ENCODE peak calls at places on chromosomes 2 and 18, in five cellular contexts. P, C, E, A and G are unnamed samples.

GRCh38 chr2:118772487-118773200 is 74.8 kb downstream of the EN1 start:
- DNase-seq in P (no peak), C (no peak), E (no peak), A (no peak), G (no peak)

GRCh38 chr2:189685540-189686229 is 11.2 kb downstream of the ANKAR start:
- DNase-seq in P (no peak), C (no peak), E (no peak), A (no peak), G (no peak)

GRCh38 chr2:223460774-223461211 is 141.4 kb downstream of the SCG2 start:
- DNase-seq in P (no peak), C (no peak), E (no peak), A (peak), G (no peak)

GRCh38 chr2:104521247-104521646 is 332.7 kb upstream of the POU3F3 start:
- DNase-seq in P (no peak), C (no peak), E (no peak), A (no peak), G (no peak)

GRCh38 chr2:159035790-159036411 is 67.5 kb downstream of the TANC1 start:
- DNase-seq in P (peak), C (no peak), E (no peak), A (peak), G (no peak)

GRCh38 chr2:231601356-231602229 is 8.9 kb downstream of the TEX44 start:
- DNase-seq in P (peak), C (peak), E (peak), A (peak), G (no peak)

GRCh38 chr2:23497536-23497935 is 112.6 kb downstream of the KLHL29 start:
- DNase-seq in P (no peak), C (no peak), E (no peak), A (no peak), G (no peak)

GRCh38 chr2:233438573-233439147 is 84.4 kb downstream of the DGKD start:
- DNase-seq in P (no peak), C (peak), E (peak), A (no peak), G (no peak)

GRCh38 chr2:240886678-240887574 is 9.0 kb downstream of the MAB21L4 start:
- DNase-seq in P (no peak), C (no peak), E (no peak), A (no peak), G (no peak)
- TF ChIP-seq POLR2A in P (no peak), C (no peak), E (no peak), A (no peak), G (no peak)

GRCh38 chr2:218329027-218329825 is 27.4 kb upstream of the CATIP start:
- DNase-seq in P (no peak), C (no peak), E (no peak), A (no peak), G (no peak)

GRCh38 chr2:218328294-218328693 is 28.4 kb upstream of the CATIP start:
- DNase-seq in P (no peak), C (no peak), E (no peak), A (no peak), G (no peak)

GRCh38 chr2:218327451-218327850 is 29.2 kb upstream of the CATIP start:
- DNase-seq in P (no peak), C (no peak), E (no peak), A (no peak), G (no peak)

GRCh38 chr2:218332288-218332687 is 24.4 kb upstream of the CATIP start:
- DNase-seq in P (no peak), C (no peak), E (no peak), A (no peak), G (no peak)

GRCh38 chr2:218329826-218330651 is 26.6 kb upstream of the CATIP start:
- DNase-seq in P (no peak), C (no peak), E (no peak), A (no peak), G (no peak)
- TF ChIP-seq POLR2AphosphoS5 in P (no peak), C (no peak), E (no peak), A (no peak), G (no peak)

DNA sequence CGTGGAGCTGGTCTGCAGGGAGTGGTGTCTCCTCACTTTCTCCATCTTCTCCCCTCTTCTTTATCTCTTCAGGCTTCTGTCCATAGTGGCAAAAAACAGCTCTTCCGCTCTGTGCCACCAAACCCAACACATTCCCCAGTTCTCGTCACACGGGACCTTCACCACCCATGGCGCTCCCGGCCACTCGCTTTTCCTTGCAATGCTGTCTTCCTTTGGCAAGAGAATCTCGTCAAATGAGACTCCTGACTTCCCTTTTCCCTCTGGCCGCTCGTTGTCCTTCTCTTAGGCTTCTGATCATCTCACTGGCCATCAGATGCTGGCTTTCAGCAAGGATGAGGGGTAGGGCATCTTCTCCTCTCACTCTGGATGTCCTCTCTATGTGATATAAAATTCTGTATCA is 72.9 kb downstream of the DCDC2C start:
- DNase-seq in P (no peak), C (no peak), E (no peak), A (no peak), G (no peak)
- H3K27ac ChIP-seq in P (no peak), C (no peak), E (no peak), A (no peak), G (no peak)

DNA sequence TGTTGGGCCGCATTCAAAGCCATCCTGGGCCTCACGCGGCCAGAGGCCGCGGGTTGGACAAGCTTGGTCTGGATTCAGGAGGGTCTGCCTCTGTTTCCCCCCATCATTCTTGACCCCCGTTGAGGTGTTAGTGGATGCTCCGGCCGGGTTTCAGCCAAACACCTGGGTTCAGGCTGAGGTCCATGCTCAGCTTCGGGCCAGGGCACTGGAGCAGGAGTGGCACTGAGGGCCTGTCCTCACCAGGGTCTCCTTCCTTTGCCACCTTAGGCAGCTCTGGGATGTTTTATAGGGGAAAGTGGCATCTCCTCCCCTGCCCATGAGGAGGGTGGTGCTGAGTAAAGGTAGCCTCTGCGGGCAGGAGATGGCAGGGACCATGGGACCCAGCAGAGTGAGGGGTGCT is 76.9 kb upstream of the SMAD2 start:
- DNase-seq in P (no peak), C (no peak), E (no peak), A (no peak), G (no peak)
- TF ChIP-seq POLR2A in P (no peak), C (no peak), E (no peak), A (no peak), G (no peak)

GRCh38 chr2:99398303-99398702 is 61.1 kb downstream of the EIF5B start:
- DNase-seq in P (no peak), C (no peak), E (no peak), A (no peak), G (no peak)
- TF ChIP-seq POLR2AphosphoS5 in P (no peak), C (no peak), E (no peak), A (no peak), G (no peak)

GRCh38 chr18:70319185-70319584 is 30.3 kb downstream of the SOCS6 start:
- DNase-seq in P (no peak), C (no peak), E (no peak), A (no peak), G (no peak)
- H3K27ac ChIP-seq in P (no peak), C (no peak), E (no peak), A (no peak), G (no peak)

GRCh38 chr2:100820346-100821254 is 661 bp downstream of the NPAS2 start:
- DNase-seq in P (no peak), C (peak), E (no peak), A (no peak), G (no peak)
- TF ChIP-seq POLR2A in P (no peak), C (no peak), E (no peak), A (no peak), G (no peak)

GRCh38 chr2:16381511-16381910 is 284.1 kb downstream of the CYRIA start:
- DNase-seq in P (no peak), C (no peak), E (no peak), A (no peak), G (no peak)

GRCh38 chr2:16375981-16376380 is 289.7 kb downstream of the CYRIA start:
- DNase-seq in P (no peak), C (no peak), E (no peak), A (no peak), G (no peak)

GRCh38 chr2:16375351-16375750 is 290.3 kb downstream of the CYRIA start:
- DNase-seq in P (no peak), C (no peak), E (no peak), A (no peak), G (no peak)

GRCh38 chr2:16374671-16375070 is 291.0 kb downstream of the CYRIA start:
- DNase-seq in P (no peak), C (no peak), E (no peak), A (no peak), G (no peak)

DNA sequence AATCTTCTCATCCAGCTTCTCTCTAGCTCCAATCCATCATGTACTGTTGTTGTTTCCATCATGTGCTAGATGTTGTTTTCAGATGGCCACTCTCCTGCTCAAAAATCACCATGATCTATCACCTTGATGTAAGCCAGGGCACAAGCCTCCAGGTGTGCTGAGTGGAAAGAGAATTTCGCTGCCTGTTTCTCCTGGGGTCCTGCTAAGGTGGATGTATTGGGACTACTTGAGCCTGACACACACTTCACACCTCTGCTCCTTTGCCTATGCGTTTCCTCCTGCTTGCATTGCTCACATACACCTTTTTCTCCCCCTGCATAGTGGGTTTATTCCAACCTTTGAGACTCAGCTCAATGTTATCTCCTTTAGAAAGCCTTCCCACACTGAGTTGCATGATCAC is 287.6 kb downstream of the CYRIA start:
- DNase-seq in P (no peak), C (no peak), E (no peak), A (no peak), G (no peak)
- TF ChIP-seq POLR2AphosphoS5 in P (no peak), C (no peak), E (no peak), A (no peak), G (no peak)